ENCODE peak calls at places on chromosome 4, in seven cellular contexts. E, Q, W, V, F, X and U are unnamed samples.

GRCh38 chr4:54014761-54015160 is 49.6 kb downstream of the CHIC2 start:
- DNase-seq in F (no peak), W (no peak), Q (no peak), V (no peak), X (no peak), E (no peak), U (no peak)

GRCh38 chr4:166957451-166957850 is 276.8 kb downstream of the SPOCK3 start:
- DNase-seq in F (no peak), E (no peak), V (no peak), X (no peak), W (no peak), Q (no peak), U (no peak)

GRCh38 chr4:89598602-89599001 is 238.4 kb downstream of the SNCA start:
- DNase-seq in F (no peak), E (no peak), V (peak; percentile 15), X (peak; percentile 6), Q (no peak), W (no peak), U (no peak)

GRCh38 chr4:25913056-25913850 is 767 bp upstream of the SMIM20 start:
- DNase-seq in F (no peak), X (peak; percentile 52), W (peak; percentile 25), E (no peak), Q (no peak), V (no peak), U (peak; percentile 32)

GRCh38 chr4:18722748-18723191 is 701.2 kb upstream of the LCORL start:
- DNase-seq in Q (no peak), W (no peak), F (no peak), V (no peak), X (no peak), E (no peak), U (no peak)

GRCh38 chr4:146508229-146508939 is 13.4 kb downstream of the SLC10A7 start:
- DNase-seq in X (no peak), F (no peak), Q (no peak), V (no peak), W (no peak), E (no peak), U (no peak)

GRCh38 chr4:108702960-108703359 is 52.6 kb downstream of the OSTC start:
- DNase-seq in F (no peak), W (no peak), V (no peak), X (no peak), E (no peak), Q (no peak), U (no peak)

GRCh38 chr4:88765729-88766128 is 68.1 kb upstream of the NAP1L5 start:
- DNase-seq in V (no peak), E (no peak), X (no peak), W (no peak), Q (no peak), F (no peak), U (no peak)

GRCh38 chr4:154313004-154313587 is 178.5 kb downstream of the DCHS2 start:
- DNase-seq in V (no peak), Q (no peak), X (no peak), F (no peak), E (no peak), W (no peak), U (no peak)

GRCh38 chr4:156377036-156377700 is 423.5 kb upstream of the CTSO start:
- DNase-seq in E (no peak), W (no peak), Q (no peak), V (no peak), X (no peak), F (no peak), U (no peak)

GRCh38 chr4:123449362-123449761 is 52.8 kb downstream of the SPRY1 start:
- DNase-seq in Q (no peak), E (no peak), V (no peak), F (no peak), X (no peak), W (no peak), U (no peak)

GRCh38 chr4:72448231-72448630 is 120.8 kb downstream of the ADAMTS3 start:
- DNase-seq in X (no peak), Q (no peak), W (no peak), V (no peak), E (no peak), F (no peak), U (no peak)

GRCh38 chr4:112213091-112213490 is 18.5 kb upstream of the AP1AR start:
- DNase-seq in F (no peak), X (no peak), V (peak; percentile 30), Q (no peak), W (no peak), E (no peak), U (no peak)

GRCh38 chr4:79603681-79604080 is 195.7 kb upstream of the GK2 start:
- DNase-seq in W (no peak), Q (no peak), X (no peak), F (no peak), V (no peak), E (no peak), U (no peak)

GRCh38 chr4:79598801-79599200 is 190.8 kb upstream of the GK2 start:
- DNase-seq in F (no peak), E (no peak), V (no peak), Q (no peak), X (no peak), W (no peak), U (no peak)

GRCh38 chr4:79607979-79608378 is 200.0 kb upstream of the GK2 start:
- DNase-seq in Q (no peak), E (no peak), F (no peak), W (no peak), V (no peak), X (no peak), U (no peak)

GRCh38 chr4:79599691-79600090 is 191.7 kb upstream of the GK2 start:
- DNase-seq in X (no peak), V (no peak), E (no peak), Q (no peak), W (no peak), F (no peak), U (no peak)

GRCh38 chr4:79604152-79604551 is 196.1 kb upstream of the GK2 start:
- DNase-seq in X (no peak), Q (no peak), W (no peak), F (no peak), V (no peak), E (no peak), U (no peak)
- TF ChIP-seq TAF1 in X (no peak), Q (no peak), W (no peak), F (no peak), V (no peak), E (no peak), U (no peak)

GRCh38 chr4:157664726-157665125 is 444.2 kb downstream of the GRIA2 start:
- DNase-seq in Q (no peak), E (no peak), X (no peak), F (no peak), W (no peak), V (no peak), U (no peak)
- TF ChIP-seq TAF1 in Q (no peak), E (no peak), X (no peak), F (no peak), W (no peak), V (no peak), U (no peak)

GRCh38 chr4:134045411-134045810 is 156.2 kb downstream of the PABPC4L start:
- DNase-seq in Q (no peak), W (no peak), F (no peak), V (no peak), E (no peak), X (no peak), U (no peak)
- TF ChIP-seq TAF1 in Q (no peak), W (no peak), F (no peak), V (no peak), E (no peak), X (no peak), U (no peak)

GRCh38 chr4:168594121-168594520 is 97.3 kb downstream of the PALLD start:
- DNase-seq in F (no peak), W (no peak), V (no peak), E (no peak), X (no peak), Q (no peak), U (no peak)
- TF ChIP-seq TAF1 in F (no peak), W (no peak), V (no peak), E (no peak), X (no peak), Q (no peak), U (no peak)

GRCh38 chr4:2750719-2751605 is 5.2 kb downstream of the TNIP2 start:
- DNase-seq in Q (no peak), V (no peak), W (no peak), X (no peak), E (no peak), F (no peak), U (no peak)

GRCh38 chr4:2755821-2756690 is at the start of gene TNIP2:
- DNase-seq in Q (no peak), W (peak; percentile 94), F (no peak), V (peak; percentile 64), E (peak; percentile 98), X (peak; percentile 100), U (peak; percentile 93)

GRCh38 chr4:2756691-2757350 is 685 bp upstream of the TNIP2 start:
- DNase-seq in X (no peak), W (no peak), F (no peak), V (no peak), Q (no peak), E (no peak), U (no peak)

GRCh38 chr4:2754848-2755820 is 1.0 kb downstream of the TNIP2 start:
- DNase-seq in X (peak; percentile 45), E (no peak), Q (no peak), F (no peak), V (no peak), W (no peak), U (no peak)

DNA sequence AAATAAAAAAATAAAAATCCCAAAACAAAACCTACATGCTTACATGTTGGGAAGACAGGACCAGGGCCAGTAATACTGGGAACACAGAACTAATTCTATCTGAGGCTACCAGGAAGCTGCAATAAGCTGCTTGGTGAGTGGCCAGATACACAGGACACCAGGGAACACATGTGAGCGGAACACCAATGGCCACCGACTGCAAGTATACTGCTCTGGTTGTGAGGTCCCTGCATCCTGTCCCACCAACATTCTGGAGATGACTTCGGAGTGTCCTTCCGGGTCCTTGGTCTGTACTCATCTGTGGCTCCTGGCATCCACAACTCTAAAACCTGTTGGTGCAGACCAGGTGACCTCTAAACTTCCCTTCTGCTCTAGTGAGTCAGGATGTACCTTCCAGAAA is 2.7 kb downstream of the TNIP2 start:
- DNase-seq in E (no peak), Q (no peak), X (peak; percentile 23), F (no peak), V (no peak), W (no peak), U (no peak)
- TF ChIP-seq TAF1 in E (no peak), Q (no peak), X (no peak), F (no peak), V (no peak), W (no peak), U (no peak)